ENCODE peak calls at places on chromosomes 7 and 10, in four cellular contexts. V, J, B and A are unnamed samples.

GRCh38 chr10:110919971-110920881 is 822 bp downstream of the SHOC2 start:
- DNase-seq in B (no peak), J (no peak), V (peak; percentile 23), A (peak; percentile 19)

GRCh38 chr7:29865526-29865925 is 59.2 kb downstream of the WIPF3 start:
- DNase-seq in V (no peak), J (no peak), B (no peak), A (no peak)

GRCh38 chr7:81676105-81676811 is 93.6 kb downstream of the HGF start:
- DNase-seq in V (no peak), B (no peak), J (no peak), A (no peak)

GRCh38 chr7:102464577-102465280 is at the start of the genes ALKBH4 and LRWD1:
- DNase-seq in J (peak; percentile 85), B (peak; percentile 94), V (peak; percentile 100), A (peak; percentile 69)

GRCh38 chr10:13960603-13961002 is 370.1 kb downstream of the FRMD4A start:
- DNase-seq in J (no peak), B (no peak), V (no peak), A (no peak)

GRCh38 chr7:94769726-94770125 is 113.8 kb upstream of the SGCE start:
- DNase-seq in J (no peak), V (no peak), B (no peak), A (no peak)

GRCh38 chr7:102860351-102860811 is 52.4 kb upstream of the LRRC17 start:
- DNase-seq in B (no peak), V (no peak), J (no peak), A (no peak)

GRCh38 chr10:78215645-78216044 is 182.0 kb downstream of the RPS24 start:
- DNase-seq in J (no peak), V (no peak), B (no peak), A (no peak)

GRCh38 chr7:32941996-32942782 is 15.1 kb upstream of the FKBP9 start:
- DNase-seq in V (peak; percentile 71), B (peak; percentile 32), J (peak; percentile 79), A (peak; percentile 72)

GRCh38 chr7:157846281-157846680 is 509.5 kb downstream of the DNAJB6 start:
- DNase-seq in V (no peak), J (no peak), B (no peak), A (no peak)

GRCh38 chr7:20340839-20341238 is 10.1 kb downstream of the ITGB8 start:
- DNase-seq in J (peak; percentile 36), B (no peak), V (no peak), A (peak; percentile 50)

GRCh38 chr10:78634389-78634815 is 434.4 kb upstream of the ZMIZ1 start:
- DNase-seq in J (no peak), B (peak; percentile 19), V (peak; percentile 30), A (peak; percentile 46)

GRCh38 chr7:127819975-127820778 is 168.2 kb downstream of the SND1 start:
- DNase-seq in V (peak; percentile 28), B (no peak), J (no peak), A (no peak)

GRCh38 chr7:123271231-123271630 is 71.5 kb upstream of the SLC13A1 start:
- DNase-seq in B (no peak), J (no peak), V (no peak), A (no peak)

GRCh38 chr7:127766831-127767489 is 115.0 kb downstream of the SND1 start:
- DNase-seq in J (no peak), B (no peak), V (no peak), A (no peak)

GRCh38 chr7:141659501-141659900 is 42.5 kb downstream of the DENND11 start:
- DNase-seq in V (no peak), B (no peak), J (no peak), A (no peak)